ENCODE peak calls at places on chromosome 19, in nine cellular contexts. E is left cardiac atrium; M is GM19239; W is activated CD8-positive, alpha-beta T cell treated with anti-CD3 and anti-CD28 coated beads for 36 hours; C is naive thymus-derived CD4-positive, alpha-beta T cell; Q is colonic mucosa; N is NCI-H1048; G is COLO829; T is WTC11. P is an unnamed sample.
A peak's percentile ranks its signal among the peaks of the same experiment; 100 is the strongest.

GRCh38 chr19:52535831-52536800 is 8.6 kb downstream of the ZNF808 start:
- DNase-seq in Q (peak; percentile 72), G (no peak), T (peak; percentile 97), E (peak; percentile 94), M (peak; percentile 3), N (no peak), W (peak; percentile 97), C (peak; percentile 60), P (peak; percentile 79)

GRCh38 chr19:49809155-49809986 is 3.7 kb downstream of the FUZ start:
- DNase-seq in M (no peak), W (peak; percentile 54), N (no peak), T (peak; percentile 67), E (peak; percentile 72), G (no peak), C (no peak), Q (peak; percentile 67), P (peak; percentile 22)

GRCh38 chr19:5697890-5698634 is 8.0 kb downstream of the RPL36 start:
- DNase-seq in G (no peak), E (peak; percentile 31), T (no peak), Q (no peak), M (no peak), C (no peak), N (no peak), W (no peak), P (no peak)

GRCh38 chr19:17202249-17202648 is 12.9 kb upstream of the USE1 start:
- DNase-seq in T (no peak), C (no peak), E (no peak), N (no peak), Q (no peak), M (no peak), G (peak; percentile 49), W (peak; percentile 59), P (no peak)

GRCh38 chr19:5369962-5370367 is 29.4 kb upstream of the PTPRS start:
- DNase-seq in E (peak; percentile 38), T (peak; percentile 93), C (no peak), Q (peak; percentile 56), N (no peak), M (peak; percentile 44), W (peak; percentile 82), G (no peak), P (no peak)

GRCh38 chr19:11242864-11243797 is 3.7 kb downstream of the ANGPTL8 start:
- DNase-seq in G (peak; percentile 96), Q (peak; percentile 96), C (peak; percentile 47), M (peak; percentile 98), E (peak; percentile 95), W (peak; percentile 93), T (peak; percentile 99), N (peak; percentile 49), P (peak; percentile 51)

GRCh38 chr19:3366104-3366760 is at the start of gene NFIC:
- DNase-seq in E (peak; percentile 83), T (no peak), N (no peak), C (no peak), G (peak; percentile 82), M (no peak), W (peak; percentile 66), Q (peak; percentile 70), P (peak; percentile 74)

GRCh38 chr19:46069841-46070341 is 29.1 kb upstream of the IGFL4 start:
- DNase-seq in N (no peak), G (peak; percentile 63), Q (no peak), W (no peak), M (no peak), C (no peak), E (no peak), T (no peak), P (peak; percentile 56)

GRCh38 chr19:16234552-16235445 is 37.1 kb downstream of the AP1M1 start:
- DNase-seq in Q (no peak), N (no peak), E (no peak), M (no peak), T (no peak), C (no peak), G (no peak), W (no peak), P (no peak)

GRCh38 chr19:46232029-46232428 is 2.5 kb downstream of the IGFL1 start:
- DNase-seq in E (no peak), C (no peak), Q (no peak), W (no peak), N (no peak), M (no peak), T (no peak), G (no peak), P (no peak)

GRCh38 chr19:46660008-46660517 is 919 bp downstream of the DACT3 start:
- DNase-seq in Q (no peak), W (peak; percentile 35), N (no peak), T (peak; percentile 38), G (no peak), E (no peak), M (no peak), C (no peak), P (no peak)

GRCh38 chr19:792361-792885 is 4.8 kb upstream of the PTBP1 start:
- DNase-seq in W (no peak), C (no peak), G (no peak), E (no peak), Q (no peak), M (no peak), N (no peak), T (no peak), P (no peak)

GRCh38 chr19:58182577-58182988 is 278 bp upstream of the ZNF274 start:
- DNase-seq in G (no peak), C (no peak), M (peak; percentile 71), W (peak; percentile 95), E (no peak), Q (peak; percentile 93), T (no peak), N (no peak), P (no peak)

GRCh38 chr19:33040994-33041827 is 23.5 kb downstream of the RHPN2 start:
- DNase-seq in C (no peak), G (peak; percentile 51), T (no peak), E (no peak), Q (peak; percentile 83), M (no peak), W (no peak), N (no peak), P (peak; percentile 25)

GRCh38 chr19:782195-783043 is 14.8 kb upstream of the PTBP1 start:
- DNase-seq in T (peak; percentile 68), G (no peak), N (no peak), W (no peak), M (no peak), C (no peak), Q (no peak), E (no peak), P (no peak)

GRCh38 chr19:19179548-19180441 is 9.7 kb upstream of the MEF2B start:
- DNase-seq in Q (no peak), T (no peak), G (no peak), C (no peak), W (no peak), M (no peak), N (no peak), E (no peak), P (no peak)

GRCh38 chr19:35978271-35978670 is 16.7 kb upstream of the SDHAF1 start:
- DNase-seq in C (no peak), M (no peak), T (no peak), W (no peak), Q (no peak), E (no peak), N (no peak), G (no peak), P (no peak)

GRCh38 chr19:1410136-1410786 is 2.9 kb downstream of the DAZAP1 start:
- DNase-seq in Q (no peak), C (no peak), G (no peak), M (no peak), T (no peak), E (no peak), N (no peak), W (peak; percentile 66), P (no peak)

GRCh38 chr19:31170046-31170445 is 179.2 kb downstream of the TSHZ3 start:
- DNase-seq in M (no peak), E (no peak), Q (no peak), G (no peak), C (no peak), W (no peak), T (no peak), N (no peak), P (no peak)

GRCh38 chr19:11066326-11066725 is 22.9 kb upstream of the LDLR start:
- DNase-seq in M (no peak), G (no peak), N (no peak), Q (no peak), T (no peak), C (no peak), E (no peak), W (no peak), P (no peak)

GRCh38 chr19:47267350-47267759 is 7.3 kb upstream of the INAFM1 start:
- DNase-seq in M (no peak), E (no peak), W (no peak), Q (no peak), T (no peak), N (no peak), C (no peak), G (no peak), P (no peak)

GRCh38 chr19:42216653-42217521 is 590 bp downstream of the DEDD2 start:
- DNase-seq in E (peak; percentile 54), T (peak; percentile 73), W (peak; percentile 51), N (no peak), M (no peak), Q (peak; percentile 60), C (peak; percentile 27), G (no peak), P (no peak)

GRCh38 chr19:29467824-29468401 is 57.9 kb upstream of the VSTM2B start:
- DNase-seq in W (peak; percentile 56), Q (no peak), N (no peak), M (no peak), T (peak; percentile 44), E (no peak), C (no peak), G (no peak), P (no peak)

GRCh38 chr19:38769635-38770211 is 3.6 kb downstream of the LGALS7 start:
- DNase-seq in T (peak; percentile 92), E (peak; percentile 95), C (peak; percentile 81), G (no peak), N (no peak), M (peak; percentile 87), W (peak; percentile 90), Q (peak; percentile 92), P (peak; percentile 66)

GRCh38 chr19:1312732-1313694 is 27.3 kb downstream of the EFNA2 start:
- DNase-seq in G (peak; percentile 28), N (no peak), E (no peak), M (no peak), C (no peak), W (no peak), T (no peak), Q (peak; percentile 61), P (no peak)

GRCh38 chr19:14554382-14554812 is 17.5 kb downstream of the NDUFB7 start:
- DNase-seq in E (no peak), M (no peak), T (no peak), C (no peak), Q (peak; percentile 45), N (no peak), G (no peak), W (no peak), P (no peak)

GRCh38 chr19:10566658-10567410 is 1.0 kb upstream of the KRI1 start:
- DNase-seq in Q (peak; percentile 38), W (peak; percentile 87), G (no peak), N (no peak), T (no peak), C (peak; percentile 43), M (peak; percentile 58), E (peak; percentile 39), P (no peak)

GRCh38 chr19:43439183-43440063 is 24.7 kb downstream of the TEX101 start:
- DNase-seq in Q (no peak), C (peak; percentile 85), N (no peak), M (no peak), E (no peak), G (peak; percentile 27), W (no peak), T (no peak), P (no peak)

GRCh38 chr19:7326105-7326877 is 22.4 kb upstream of the ARHGEF18 start:
- DNase-seq in W (peak; percentile 75), N (no peak), T (peak; percentile 80), C (no peak), M (no peak), Q (peak; percentile 79), E (no peak), G (no peak), P (no peak)

GRCh38 chr19:491146-491741 is 5.0 kb upstream of the MADCAM1 start:
- DNase-seq in T (peak; percentile 60), G (no peak), E (peak; percentile 28), C (no peak), M (no peak), Q (no peak), N (no peak), W (no peak), P (no peak)

GRCh38 chr19:634975-635652 is 1.8 kb upstream of the POLRMT start:
- DNase-seq in M (no peak), C (no peak), T (no peak), G (no peak), E (no peak), N (no peak), Q (no peak), W (no peak), P (no peak)

P was measured in foreskin melanocyte.